ENCODE peak calls at places on chromosome 2, in four cellular contexts. One of them, this sample, is unnamed.

GRCh38 chr2:205177505-205177904 is 504.8 kb upstream of the NRP2 start:
- DNase-seq in A172: no peak
- DNase-seq in GF-D8: no peak
- DNase-seq in stimulated activated CD4-positive, alpha-beta T cell treated with anti-CD3 and anti-CD28 coated beads, Interleukin-2, amount 100 ng/mL, for 24 hours: no peak
- DNase-seq in this sample: no peak

GRCh38 chr2:54497738-54498680 is 41.9 kb downstream of the SPTBN1 start:
- DNase-seq in A172: no peak
- DNase-seq in stimulated activated CD4-positive, alpha-beta T cell treated with anti-CD3 and anti-CD28 coated beads, Interleukin-2, amount 100 ng/mL, for 24 hours: no peak
- DNase-seq in GF-D8: no peak
- DNase-seq in this sample: peak; percentile 25

GRCh38 chr2:96091711-96092579 is 24.4 kb downstream of the ADRA2B start:
- DNase-seq in stimulated activated CD4-positive, alpha-beta T cell treated with anti-CD3 and anti-CD28 coated beads, Interleukin-2, amount 100 ng/mL, for 24 hours: no peak
- DNase-seq in A172: peak; percentile 14
- DNase-seq in GF-D8: no peak
- DNase-seq in this sample: peak; percentile 60

GRCh38 chr2:79437416-79438281 is 75.2 kb upstream of the CTNNA2 start:
- DNase-seq in GF-D8: no peak
- DNase-seq in A172: peak; percentile 51
- DNase-seq in stimulated activated CD4-positive, alpha-beta T cell treated with anti-CD3 and anti-CD28 coated beads, Interleukin-2, amount 100 ng/mL, for 24 hours: no peak
- DNase-seq in this sample: peak; percentile 54

GRCh38 chr2:193584001-193584400 is 1389.3 kb upstream of the TMEFF2 start:
- DNase-seq in GF-D8: no peak
- DNase-seq in stimulated activated CD4-positive, alpha-beta T cell treated with anti-CD3 and anti-CD28 coated beads, Interleukin-2, amount 100 ng/mL, for 24 hours: no peak
- DNase-seq in A172: peak; percentile 40
- DNase-seq in this sample: no peak

GRCh38 chr2:73812635-73813034 is 16.1 kb upstream of the STAMBP start:
- DNase-seq in stimulated activated CD4-positive, alpha-beta T cell treated with anti-CD3 and anti-CD28 coated beads, Interleukin-2, amount 100 ng/mL, for 24 hours: no peak
- DNase-seq in GF-D8: no peak
- DNase-seq in A172: no peak
- DNase-seq in this sample: no peak

GRCh38 chr2:54060000-54060399 is 55.4 kb upstream of the ACYP2 start:
- DNase-seq in A172: no peak
- DNase-seq in GF-D8: no peak
- DNase-seq in stimulated activated CD4-positive, alpha-beta T cell treated with anti-CD3 and anti-CD28 coated beads, Interleukin-2, amount 100 ng/mL, for 24 hours: no peak
- DNase-seq in this sample: no peak

GRCh38 chr2:70247364-70248144 is 874 bp downstream of the TIA1 start:
- DNase-seq in GF-D8: no peak
- DNase-seq in stimulated activated CD4-positive, alpha-beta T cell treated with anti-CD3 and anti-CD28 coated beads, Interleukin-2, amount 100 ng/mL, for 24 hours: no peak
- DNase-seq in A172: peak; percentile 6
- DNase-seq in this sample: no peak

GRCh38 chr2:37560863-37561614 is 110.4 kb downstream of the CDC42EP3 start:
- DNase-seq in stimulated activated CD4-positive, alpha-beta T cell treated with anti-CD3 and anti-CD28 coated beads, Interleukin-2, amount 100 ng/mL, for 24 hours: no peak
- DNase-seq in GF-D8: no peak
- DNase-seq in A172: peak; percentile 65
- DNase-seq in this sample: no peak